ENCODE peak calls at places on chromosomes 6 and 20, in seven cellular contexts. One of them, this sample, is unnamed.

GRCh38 chr6:39254999-39255535 is 25.8 kb upstream of the KCNK5 start:
- DNase-seq in MM.1S: no peak
- DNase-seq in HCT116: no peak
- DNase-seq in GM23338: no peak
- DNase-seq in OCI-LY7: no peak
- DNase-seq in neural progenitor cell: no peak
- DNase-seq in PC-3: no peak
- DNase-seq in this sample: no peak

GRCh38 chr20:35398660-35399144 is 13.1 kb downstream of the UQCC1 start:
- DNase-seq in GM23338: no peak
- DNase-seq in PC-3: no peak
- DNase-seq in OCI-LY7: no peak
- DNase-seq in HCT116: no peak
- DNase-seq in MM.1S: no peak
- DNase-seq in neural progenitor cell: peak; percentile 17
- DNase-seq in this sample: peak; percentile 27

GRCh38 chr6:146905313-146905712 is 298.9 kb upstream of the STXBP5 start:
- DNase-seq in PC-3: peak; percentile 96
- DNase-seq in HCT116: peak; percentile 18
- DNase-seq in GM23338: no peak
- DNase-seq in neural progenitor cell: no peak
- DNase-seq in OCI-LY7: no peak
- DNase-seq in MM.1S: no peak
- DNase-seq in this sample: peak; percentile 85

GRCh38 chr20:37875776-37876175 is 27.2 kb upstream of the VSTM2L start:
- DNase-seq in GM23338: no peak
- DNase-seq in OCI-LY7: no peak
- DNase-seq in neural progenitor cell: no peak
- DNase-seq in MM.1S: no peak
- DNase-seq in PC-3: no peak
- DNase-seq in HCT116: no peak
- DNase-seq in this sample: no peak

GRCh38 chr6:28969129-28969528 is 36.0 kb downstream of the ZNF311 start:
- DNase-seq in GM23338: peak; percentile 65
- DNase-seq in OCI-LY7: no peak
- DNase-seq in PC-3: no peak
- DNase-seq in neural progenitor cell: no peak
- DNase-seq in HCT116: no peak
- DNase-seq in MM.1S: no peak
- DNase-seq in this sample: no peak

GRCh38 chr6:38572186-38572813 is 67.4 kb downstream of the BTBD9 start:
- DNase-seq in neural progenitor cell: no peak
- DNase-seq in OCI-LY7: peak; percentile 48
- DNase-seq in MM.1S: no peak
- DNase-seq in PC-3: no peak
- DNase-seq in GM23338: no peak
- DNase-seq in HCT116: no peak
- DNase-seq in this sample: no peak

GRCh38 chr6:36938536-36938935 is 16.0 kb upstream of the PI16 start:
- DNase-seq in GM23338: no peak
- DNase-seq in MM.1S: no peak
- DNase-seq in neural progenitor cell: no peak
- DNase-seq in PC-3: no peak
- DNase-seq in HCT116: no peak
- DNase-seq in OCI-LY7: no peak
- DNase-seq in this sample: peak; percentile 86

GRCh38 chr6:324116-324728 is 31.9 kb downstream of the DUSP22 start:
- DNase-seq in PC-3: no peak
- DNase-seq in OCI-LY7: no peak
- DNase-seq in HCT116: no peak
- DNase-seq in MM.1S: no peak
- DNase-seq in neural progenitor cell: no peak
- DNase-seq in GM23338: no peak
- DNase-seq in this sample: no peak

GRCh38 chr6:137657351-137657911 is 163.2 kb upstream of the OLIG3 start:
- DNase-seq in HCT116: no peak
- DNase-seq in neural progenitor cell: no peak
- DNase-seq in OCI-LY7: no peak
- DNase-seq in PC-3: no peak
- DNase-seq in GM23338: no peak
- DNase-seq in MM.1S: peak; percentile 70
- DNase-seq in this sample: no peak

DNA sequence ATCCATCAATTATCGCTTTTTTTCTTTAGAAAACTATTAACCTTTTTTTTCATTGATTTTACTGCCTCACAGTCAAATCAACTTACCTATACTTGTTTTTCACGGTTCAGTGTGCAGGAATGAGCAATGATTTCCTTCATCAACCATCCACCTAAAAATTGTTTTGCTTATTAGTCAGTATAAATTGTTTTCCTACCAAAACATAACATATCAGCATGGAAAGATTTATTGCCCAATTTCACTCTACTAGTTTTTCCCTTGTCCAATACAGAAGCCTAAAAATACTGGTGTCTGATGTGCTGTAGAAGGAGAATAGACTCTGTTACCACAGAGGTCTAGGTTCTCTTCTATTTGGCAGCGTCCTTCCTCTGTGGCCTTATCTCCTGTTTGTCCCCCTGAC is 558.2 kb upstream of the CITED2 start:
- DNase-seq in neural progenitor cell: no peak
- DNase-seq in MM.1S: no peak
- DNase-seq in PC-3: peak; percentile 4
- DNase-seq in HCT116: no peak
- DNase-seq in OCI-LY7: no peak
- DNase-seq in GM23338: no peak
- DNase-seq in this sample: no peak
- TF ChIP-seq EZH2phosphoT487 in neural progenitor cell: no peak
- TF ChIP-seq EZH2phosphoT487 in MM.1S: no peak
- TF ChIP-seq EZH2phosphoT487 in PC-3: no peak
- TF ChIP-seq EZH2phosphoT487 in HCT116: no peak
- TF ChIP-seq EZH2phosphoT487 in OCI-LY7: no peak
- TF ChIP-seq EZH2phosphoT487 in GM23338: no peak
- TF ChIP-seq EZH2phosphoT487 in this sample: no peak

GRCh38 chr20:51494241-51495110 is 48.0 kb downstream of the NFATC2 start:
- DNase-seq in neural progenitor cell: no peak
- DNase-seq in PC-3: no peak
- DNase-seq in HCT116: no peak
- DNase-seq in MM.1S: no peak
- DNase-seq in OCI-LY7: no peak
- DNase-seq in GM23338: no peak
- DNase-seq in this sample: no peak

GRCh38 chr20:51495921-51496545 is 46.5 kb downstream of the NFATC2 start:
- DNase-seq in GM23338: no peak
- DNase-seq in OCI-LY7: no peak
- DNase-seq in MM.1S: no peak
- DNase-seq in neural progenitor cell: no peak
- DNase-seq in HCT116: no peak
- DNase-seq in PC-3: no peak
- DNase-seq in this sample: peak; percentile 6

GRCh38 chr20:51491393-51491792 is 51.1 kb downstream of the NFATC2 start:
- DNase-seq in GM23338: no peak
- DNase-seq in neural progenitor cell: no peak
- DNase-seq in OCI-LY7: no peak
- DNase-seq in MM.1S: no peak
- DNase-seq in HCT116: no peak
- DNase-seq in PC-3: no peak
- DNase-seq in this sample: no peak

GRCh38 chr20:51492167-51493092 is 50.1 kb downstream of the NFATC2 start:
- DNase-seq in HCT116: no peak
- DNase-seq in OCI-LY7: no peak
- DNase-seq in neural progenitor cell: peak; percentile 26
- DNase-seq in GM23338: peak; percentile 28
- DNase-seq in MM.1S: no peak
- DNase-seq in PC-3: no peak
- DNase-seq in this sample: peak; percentile 57

GRCh38 chr20:51493346-51493791 is 49.1 kb downstream of the NFATC2 start:
- DNase-seq in neural progenitor cell: no peak
- DNase-seq in MM.1S: no peak
- DNase-seq in OCI-LY7: no peak
- DNase-seq in HCT116: no peak
- DNase-seq in GM23338: no peak
- DNase-seq in PC-3: no peak
- DNase-seq in this sample: no peak
- TF ChIP-seq EZH2phosphoT487 in neural progenitor cell: no peak
- TF ChIP-seq EZH2phosphoT487 in MM.1S: no peak
- TF ChIP-seq EZH2phosphoT487 in OCI-LY7: no peak
- TF ChIP-seq EZH2phosphoT487 in HCT116: no peak
- TF ChIP-seq EZH2phosphoT487 in GM23338: no peak
- TF ChIP-seq EZH2phosphoT487 in PC-3: no peak
- TF ChIP-seq EZH2phosphoT487 in this sample: no peak

GRCh38 chr6:43149260-43149659 is 21.8 kb upstream of the SRF start:
- DNase-seq in OCI-LY7: no peak
- DNase-seq in neural progenitor cell: no peak
- DNase-seq in MM.1S: no peak
- DNase-seq in PC-3: peak; percentile 17
- DNase-seq in HCT116: no peak
- DNase-seq in GM23338: no peak
- DNase-seq in this sample: peak; percentile 62
- TF ChIP-seq EZH2phosphoT487 in OCI-LY7: no peak
- TF ChIP-seq EZH2phosphoT487 in neural progenitor cell: no peak
- TF ChIP-seq EZH2phosphoT487 in MM.1S: no peak
- TF ChIP-seq EZH2phosphoT487 in PC-3: no peak
- TF ChIP-seq EZH2phosphoT487 in HCT116: no peak
- TF ChIP-seq EZH2phosphoT487 in GM23338: no peak
- TF ChIP-seq EZH2phosphoT487 in this sample: no peak

GRCh38 chr6:16750566-16750965 is 10.7 kb downstream of the ATXN1 start:
- DNase-seq in MM.1S: no peak
- DNase-seq in OCI-LY7: no peak
- DNase-seq in PC-3: no peak
- DNase-seq in GM23338: no peak
- DNase-seq in HCT116: no peak
- DNase-seq in neural progenitor cell: no peak
- DNase-seq in this sample: no peak

GRCh38 chr6:16754274-16754673 is 7.0 kb downstream of the ATXN1 start:
- DNase-seq in OCI-LY7: no peak
- DNase-seq in HCT116: no peak
- DNase-seq in MM.1S: no peak
- DNase-seq in PC-3: no peak
- DNase-seq in neural progenitor cell: no peak
- DNase-seq in GM23338: no peak
- DNase-seq in this sample: no peak

GRCh38 chr6:16754864-16755263 is 6.4 kb downstream of the ATXN1 start:
- DNase-seq in neural progenitor cell: no peak
- DNase-seq in HCT116: no peak
- DNase-seq in PC-3: peak; percentile 87
- DNase-seq in MM.1S: no peak
- DNase-seq in OCI-LY7: no peak
- DNase-seq in GM23338: no peak
- DNase-seq in this sample: no peak

GRCh38 chr6:16751251-16751946 is 9.9 kb downstream of the ATXN1 start:
- DNase-seq in MM.1S: no peak
- DNase-seq in GM23338: no peak
- DNase-seq in PC-3: peak; percentile 97
- DNase-seq in HCT116: no peak
- DNase-seq in neural progenitor cell: no peak
- DNase-seq in OCI-LY7: no peak
- DNase-seq in this sample: peak; percentile 62

DNA sequence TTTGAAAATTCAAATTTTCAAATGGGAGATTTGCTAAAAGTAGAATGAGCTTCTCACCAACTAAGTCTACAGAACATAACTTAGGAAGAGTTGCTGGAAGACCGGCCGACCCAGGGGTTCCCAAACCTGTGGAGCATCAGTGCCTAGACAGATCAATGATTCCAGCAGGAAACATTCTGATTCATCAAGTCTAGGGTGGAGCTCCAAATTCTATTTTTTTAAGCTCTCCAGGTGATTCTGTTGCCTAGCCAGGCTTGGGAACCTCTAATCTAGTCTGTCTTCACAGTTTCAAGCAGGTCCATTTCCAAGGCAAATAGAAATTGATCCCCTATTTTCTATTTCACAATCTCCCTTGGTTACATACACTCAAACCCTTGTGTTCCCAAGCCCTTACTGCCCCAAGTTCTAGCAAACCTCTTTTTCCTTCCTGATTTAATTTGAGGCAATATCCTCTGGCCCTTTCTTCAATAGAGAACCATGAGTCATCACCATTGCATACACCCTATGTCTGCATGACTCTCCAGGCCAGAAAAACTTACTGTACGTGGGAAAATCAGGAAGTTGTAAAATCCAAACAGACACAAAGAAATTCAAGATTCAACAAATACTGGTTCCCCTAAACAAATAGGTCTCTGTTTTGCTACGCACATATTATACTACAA is 8.9 kb downstream of the ATXN1 start:
- DNase-seq in MM.1S: no peak
- DNase-seq in neural progenitor cell: no peak
- DNase-seq in OCI-LY7: no peak
- DNase-seq in HCT116: no peak
- DNase-seq in GM23338: no peak
- DNase-seq in PC-3: peak; percentile 94
- DNase-seq in this sample: peak; percentile 98
- TF ChIP-seq EZH2phosphoT487 in MM.1S: no peak
- TF ChIP-seq EZH2phosphoT487 in neural progenitor cell: no peak
- TF ChIP-seq EZH2phosphoT487 in OCI-LY7: no peak
- TF ChIP-seq EZH2phosphoT487 in HCT116: no peak
- TF ChIP-seq EZH2phosphoT487 in GM23338: no peak
- TF ChIP-seq EZH2phosphoT487 in PC-3: no peak
- TF ChIP-seq EZH2phosphoT487 in this sample: no peak

DNA sequence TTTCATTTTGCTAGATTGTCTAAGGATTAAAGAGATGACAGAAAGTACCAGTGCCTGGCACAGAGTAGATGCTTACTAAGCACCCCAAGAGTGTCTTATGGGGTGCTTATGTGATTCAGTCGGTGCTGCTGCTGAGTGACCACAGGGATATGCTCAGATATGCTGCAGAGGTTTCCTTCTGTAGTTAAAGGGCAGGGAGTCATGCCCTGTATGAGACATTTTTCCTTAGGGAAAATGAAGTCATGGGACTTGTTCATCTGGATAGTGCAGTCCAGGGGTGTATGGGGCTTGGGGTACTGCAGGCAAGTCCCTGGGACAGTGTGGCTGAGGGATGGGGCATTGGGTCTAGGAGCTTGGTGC is 25.1 kb downstream of the TOX2 start:
- DNase-seq in OCI-LY7: no peak
- DNase-seq in MM.1S: peak; percentile 47
- DNase-seq in HCT116: no peak
- DNase-seq in GM23338: no peak
- DNase-seq in PC-3: peak; percentile 66
- DNase-seq in neural progenitor cell: no peak
- DNase-seq in this sample: no peak
- TF ChIP-seq EZH2phosphoT487 in OCI-LY7: no peak
- TF ChIP-seq EZH2phosphoT487 in MM.1S: no peak
- TF ChIP-seq EZH2phosphoT487 in HCT116: no peak
- TF ChIP-seq EZH2phosphoT487 in GM23338: no peak
- TF ChIP-seq EZH2phosphoT487 in PC-3: no peak
- TF ChIP-seq EZH2phosphoT487 in neural progenitor cell: no peak
- TF ChIP-seq EZH2phosphoT487 in this sample: no peak